ENCODE peak calls at places on chromosomes 4 and X, in eight cellular contexts. J, P, D, M, O, S, I and T are unnamed samples.

GRCh38 chrX:115054876-115055275 is 37.5 kb upstream of the IL13RA2 start:
- DNase-seq in M (no peak), S (no peak), I (no peak), P (no peak), O (no peak), J (no peak), D (no peak), T (no peak)

GRCh38 chr4:45716093-45716492 is 407.8 kb downstream of the GABRG1 start:
- DNase-seq in S (no peak), O (no peak), D (no peak), M (no peak), P (no peak), J (no peak), I (no peak), T (no peak)

GRCh38 chrX:21943460-21944135 is 3.1 kb downstream of the SMS start:
- DNase-seq in P (no peak), D (no peak), J (no peak), O (no peak), S (no peak), M (no peak), I (peak; percentile 64), T (peak; percentile 83)

GRCh38 chrX:50700921-50701320 is 113.1 kb downstream of the SHROOM4 start:
- DNase-seq in I (no peak), O (no peak), P (no peak), D (peak; percentile 28), M (no peak), S (no peak), J (peak; percentile 62), T (no peak)

GRCh38 chr4:82677327-82677726 is 115.5 kb upstream of the TMEM150C start:
- DNase-seq in S (no peak), D (no peak), M (no peak), P (no peak), J (no peak), I (no peak), O (no peak), T (peak; percentile 50)

GRCh38 chr4:89249716-89250361 is 57.8 kb downstream of the GPRIN3 start:
- DNase-seq in O (no peak), D (peak; percentile 26), S (no peak), M (no peak), P (no peak), I (no peak), J (no peak), T (no peak)

GRCh38 chr4:47442980-47443379 is 20.5 kb downstream of the COMMD8 start:
- DNase-seq in S (peak; percentile 22), D (no peak), P (no peak), I (no peak), M (no peak), J (no peak), O (peak; percentile 7), T (no peak)

GRCh38 chr4:10607206-10607605 is 77.4 kb downstream of the CLNK start:
- DNase-seq in O (no peak), M (no peak), D (no peak), J (no peak), P (no peak), I (no peak), S (no peak), T (no peak)

GRCh38 chr4:61462451-61463326 is 262.6 kb downstream of the ADGRL3 start:
- DNase-seq in J (no peak), O (no peak), S (no peak), D (no peak), I (no peak), P (no peak), M (no peak), T (peak; percentile 96)

GRCh38 chr4:85500110-85500867 is 25.3 kb downstream of the ARHGAP24 start:
- DNase-seq in D (no peak), P (no peak), J (no peak), O (no peak), M (no peak), S (no peak), I (no peak), T (no peak)

GRCh38 chr4:121720109-121720508 is 23.3 kb upstream of the ANXA5 start:
- DNase-seq in M (no peak), S (no peak), I (no peak), J (no peak), O (no peak), P (no peak), D (no peak), T (peak; percentile 63)

GRCh38 chr4:42654606-42655005 is 2.3 kb downstream of the ATP8A1 start:
- DNase-seq in S (no peak), J (no peak), D (no peak), M (no peak), I (peak; percentile 4), P (no peak), O (no peak), T (peak; percentile 90)

GRCh38 chr4:138204507-138204906 is 37.6 kb downstream of the SLC7A11 start:
- DNase-seq in J (no peak), D (no peak), P (no peak), I (no peak), M (peak; percentile 13), S (no peak), O (no peak), T (peak; percentile 42)

GRCh38 chr4:183118141-183118540 is 19.1 kb downstream of the WWC2 start:
- DNase-seq in M (no peak), D (no peak), I (no peak), S (no peak), J (no peak), P (no peak), O (no peak), T (no peak)

GRCh38 chr4:169899295-169899694 is 126.9 kb downstream of the MFAP3L start:
- DNase-seq in I (peak; percentile 78), P (no peak), M (no peak), J (no peak), D (no peak), O (no peak), S (no peak), T (peak; percentile 34)

GRCh38 chrX:149040873-149041535 is 464.1 kb downstream of the IDS start:
- DNase-seq in M (no peak), O (no peak), D (no peak), J (no peak), I (no peak), S (no peak), P (no peak), T (peak; percentile 2)

GRCh38 chrX:20442597-20442996 is 175.9 kb upstream of the RPS6KA3 start:
- DNase-seq in S (peak; percentile 76), M (peak; percentile 81), O (peak; percentile 71), D (peak; percentile 87), I (peak; percentile 65), P (peak; percentile 32), J (peak; percentile 86), T (peak; percentile 86)

GRCh38 chr4:10622728-10623127 is 61.8 kb downstream of the CLNK start:
- DNase-seq in M (no peak), P (no peak), J (no peak), S (peak; percentile 21), O (peak; percentile 33), I (peak; percentile 7), D (peak; percentile 51), T (no peak)

GRCh38 chrX:15413101-15413500 is 28.9 kb upstream of the VEGFD start:
- DNase-seq in O (no peak), P (no peak), D (no peak), M (no peak), S (no peak), I (no peak), J (peak; percentile 51), T (no peak)

GRCh38 chrX:15416133-15416993 is 32.1 kb upstream of the VEGFD start:
- DNase-seq in I (no peak), O (no peak), D (peak; percentile 40), J (no peak), S (no peak), M (no peak), P (no peak), T (no peak)

GRCh38 chrX:15418707-15419181 is 34.5 kb upstream of the VEGFD start:
- DNase-seq in S (no peak), J (no peak), I (no peak), D (no peak), O (no peak), P (peak; percentile 36), M (no peak), T (no peak)

GRCh38 chrX:15418041-15418706 is 34.0 kb upstream of the VEGFD start:
- DNase-seq in J (no peak), M (no peak), I (no peak), D (no peak), O (no peak), S (no peak), P (no peak), T (no peak)
- H3K4me2 ChIP-seq in J (no peak overlapping the region), M (no peak overlapping the region), I (no peak overlapping the region), D (no peak overlapping the region), O (no peak overlapping the region), S (no peak overlapping the region), P (peak overlapping the region; percentile 30), T (no peak overlapping the region)

DNA sequence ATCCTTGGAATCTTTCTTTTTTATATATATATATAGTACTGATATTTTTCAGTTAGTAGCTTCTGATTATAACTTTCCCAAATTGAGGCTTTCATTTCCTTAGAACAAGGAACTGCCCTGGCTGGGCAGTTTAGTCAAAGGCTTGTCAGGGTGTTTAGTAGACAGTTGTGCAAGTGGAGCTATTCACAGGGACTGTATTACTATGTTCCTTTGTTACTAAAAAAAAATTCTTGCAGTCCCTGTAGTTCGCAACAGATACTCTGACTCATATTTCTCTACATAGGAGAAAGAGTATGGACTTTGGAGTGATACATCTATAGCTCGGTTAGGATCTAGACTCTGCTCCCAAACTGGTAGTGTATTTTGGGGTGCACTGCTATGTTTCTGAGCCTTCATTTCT is 20.8 kb downstream of the USO1 start:
- DNase-seq in P (no peak), O (no peak), I (no peak), S (no peak), J (no peak), D (no peak), M (peak; percentile 40), T (no peak)
- TF ChIP-seq EZH2phosphoT487 in P (no peak), O (no peak), I (no peak), S (no peak), J (no peak), D (no peak), M (no peak), T (no peak)

GRCh38 chr4:98055800-98056501 is 87.3 kb downstream of the STPG2 start:
- DNase-seq in I (no peak), O (no peak), M (no peak), J (no peak), P (no peak), D (peak; percentile 6), S (no peak), T (no peak)
- TF ChIP-seq CTCF in I (no peak), O (no peak), M (no peak), J (no peak), P (no peak), D (no peak), S (no peak), T (no peak)

DNA sequence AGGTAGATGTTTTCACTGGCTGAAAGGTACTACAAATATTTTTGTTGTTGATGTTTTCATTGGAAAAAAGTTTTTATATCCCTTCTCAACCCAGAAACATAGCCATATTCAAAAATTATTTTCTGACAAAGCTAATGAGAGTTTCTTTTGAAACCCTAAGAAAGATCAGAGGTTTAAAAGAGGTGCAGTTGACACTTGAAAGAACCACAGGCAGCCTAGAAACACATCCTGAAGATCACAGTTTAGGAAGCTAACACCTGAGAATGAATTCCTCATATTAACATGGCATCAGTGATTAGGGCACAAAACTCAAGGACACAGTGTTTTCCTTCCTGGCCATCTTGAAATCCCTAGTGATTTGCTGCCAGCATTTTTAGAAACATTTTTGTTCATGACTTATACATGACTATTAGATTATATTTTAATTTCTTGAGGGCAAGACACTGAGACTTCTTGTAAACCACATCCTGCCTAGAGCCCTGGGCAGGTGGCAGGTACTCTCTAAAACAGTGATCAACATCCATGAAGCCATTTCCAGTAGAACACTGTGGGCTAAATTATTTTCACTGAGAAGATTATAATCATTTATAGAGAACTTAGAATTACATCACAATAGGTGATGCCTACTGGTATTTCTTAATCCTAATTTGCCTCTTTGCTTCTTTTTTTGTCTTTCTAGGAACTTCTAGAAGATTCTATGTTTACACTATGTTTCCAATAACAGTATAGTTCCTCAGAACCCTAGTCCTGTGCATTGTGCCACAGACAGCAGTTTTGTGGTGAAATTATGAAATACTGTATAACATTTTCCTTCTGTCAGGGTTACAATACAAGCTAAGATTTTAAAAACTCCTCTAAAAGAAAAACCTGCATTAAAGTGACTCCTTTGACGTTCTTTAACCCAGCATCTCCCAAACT is 79.9 kb downstream of the ARSJ start:
- DNase-seq in O (peak; percentile 81), S (peak; percentile 74), P (no peak), D (no peak), I (no peak), J (no peak), M (no peak), T (no peak)
- H3K4me2 ChIP-seq in O (peak overlapping the region; percentile 27), S (peak overlapping the region; percentile 54), P (no peak overlapping the region), D (no peak overlapping the region), I (no peak overlapping the region), J (no peak overlapping the region), M (no peak overlapping the region), T (no peak overlapping the region)